ENCODE peak calls at places on chromosomes 6 and 20, in five cellular contexts. M is adrenal gland; E is CD4-positive, CD25-positive, alpha-beta regulatory T cell; W is Panc1; U is hepatocyte. V is an unnamed sample.
A peak's percentile ranks its signal among the peaks of the same experiment; 100 is the strongest.

GRCh38 chr20:50188879-50189680 is 1.6 kb upstream of the CEBPB start:
- DNase-seq in U (peak; percentile 46), M (peak; percentile 72), E (no peak), W (no peak), V (no peak)

GRCh38 chr6:659716-660581 is 3.0 kb upstream of the HUS1B start:
- DNase-seq in E (peak; percentile 27), M (no peak), W (no peak), U (no peak), V (no peak)

GRCh38 chr6:143999406-143999805 is 8.7 kb downstream of the PLAGL1 start:
- DNase-seq in E (no peak), M (no peak), U (no peak), W (no peak), V (no peak)

GRCh38 chr6:13435477-13435876 is 51.9 kb downstream of the GFOD1 start:
- DNase-seq in E (no peak), W (no peak), U (no peak), M (no peak), V (no peak)

GRCh38 chr6:158047120-158047518 is 65.5 kb downstream of the SYNJ2 start:
- DNase-seq in U (peak; percentile 56), M (peak; percentile 86), E (peak; percentile 66), W (no peak), V (peak; percentile 28)

GRCh38 chr6:31025595-31025994 is 15.3 kb downstream of the MUC22 start:
- DNase-seq in E (no peak), M (no peak), W (no peak), U (no peak), V (no peak)

GRCh38 chr20:58850693-58851174 is at the start of gene GNAS-AS1:
- DNase-seq in U (peak; percentile 83), W (no peak), E (peak; percentile 86), M (peak; percentile 68), V (peak; percentile 85)

GRCh38 chr6:106547053-106547414 is 82.3 kb downstream of the RTN4IP1 start:
- DNase-seq in E (no peak), U (no peak), M (no peak), W (no peak), V (no peak)

GRCh38 chr6:109897025-109897424 is 81.1 kb upstream of the GPR6 start:
- DNase-seq in U (no peak), W (no peak), E (no peak), M (no peak), V (no peak)

GRCh38 chr20:15768370-15768741 is 804.9 kb downstream of the KIF16B start:
- DNase-seq in W (no peak), M (no peak), E (no peak), U (no peak), V (no peak)

GRCh38 chr6:33670971-33671370 is 40.5 kb downstream of the UQCC2 start:
- DNase-seq in W (no peak), E (no peak), M (no peak), U (no peak), V (no peak)

GRCh38 chr6:129370268-129370916 is 339.6 kb downstream of the ARHGAP18 start:
- DNase-seq in M (peak; percentile 62), W (peak; percentile 20), E (peak; percentile 54), U (peak; percentile 53), V (peak; percentile 18)

GRCh38 chr6:145206247-145206907 is 528.9 kb downstream of the EPM2A start:
- DNase-seq in E (no peak), M (peak; percentile 77), W (no peak), U (peak; percentile 23), V (no peak)

GRCh38 chr20:54284928-54285704 is 77.2 kb downstream of the PFDN4 start:
- DNase-seq in M (no peak), E (peak; percentile 7), W (no peak), U (no peak), V (no peak)

GRCh38 chr6:5151955-5152401 is 66.8 kb downstream of the PPP1R3G start:
- DNase-seq in W (no peak), M (no peak), E (no peak), U (no peak), V (no peak)

GRCh38 chr6:169955796-169956493 is 204.5 kb downstream of the ERMARD start:
- DNase-seq in U (no peak), E (no peak), M (peak; percentile 40), W (no peak), V (no peak)

GRCh38 chr20:45254867-45255266 is 503 bp upstream of the SLPI start:
- DNase-seq in U (peak; percentile 43), E (no peak), M (no peak), W (no peak), V (no peak)

GRCh38 chr6:77430506-77430905 is 32.8 kb downstream of the HTR1B start:
- DNase-seq in U (no peak), E (no peak), W (no peak), M (no peak), V (no peak)

GRCh38 chr6:37283786-37284185 is 25.8 kb upstream of the TMEM217 start:
- DNase-seq in U (no peak), E (no peak), M (peak; percentile 94), W (no peak), V (peak; percentile 65)

GRCh38 chr6:1424306-1424927 is 35.0 kb downstream of the FOXF2 start:
- DNase-seq in M (peak; percentile 68), W (peak; percentile 36), E (peak; percentile 37), U (peak; percentile 73), V (peak; percentile 20)

GRCh38 chr6:132445201-132445951 is 44.1 kb upstream of the MOXD1 start:
- DNase-seq in E (no peak), W (no peak), M (no peak), U (no peak), V (no peak)

GRCh38 chr6:67952121-67952520 is 683.0 kb upstream of the ADGRB3 start:
- DNase-seq in E (no peak), U (peak; percentile 4), M (no peak), W (no peak), V (no peak)

GRCh38 chr6:95384988-95385387 is 192.3 kb upstream of the MANEA start:
- DNase-seq in U (no peak), W (no peak), M (no peak), E (no peak), V (no peak)

GRCh38 chr20:16415079-16415478 is 158.2 kb downstream of the KIF16B start:
- DNase-seq in W (no peak), E (no peak), U (no peak), M (no peak), V (no peak)

GRCh38 chr6:155349129-155349528 is 34.8 kb upstream of the TFB1M start:
- DNase-seq in U (no peak), E (no peak), W (no peak), M (no peak), V (no peak)

GRCh38 chr20:58024241-58024721 is 204.2 kb downstream of the ANKRD60 start:
- DNase-seq in E (no peak), M (peak; percentile 14), U (no peak), W (no peak), V (no peak)

GRCh38 chr6:145929037-145929633 is 35.0 kb downstream of the SHPRH start:
- DNase-seq in U (peak; percentile 58), M (no peak), W (peak; percentile 24), E (peak; percentile 55), V (no peak)

GRCh38 chr6:118334634-118335033 is 213.5 kb upstream of the PLN start:
- DNase-seq in U (no peak), M (no peak), W (no peak), E (no peak), V (no peak)

DNA sequence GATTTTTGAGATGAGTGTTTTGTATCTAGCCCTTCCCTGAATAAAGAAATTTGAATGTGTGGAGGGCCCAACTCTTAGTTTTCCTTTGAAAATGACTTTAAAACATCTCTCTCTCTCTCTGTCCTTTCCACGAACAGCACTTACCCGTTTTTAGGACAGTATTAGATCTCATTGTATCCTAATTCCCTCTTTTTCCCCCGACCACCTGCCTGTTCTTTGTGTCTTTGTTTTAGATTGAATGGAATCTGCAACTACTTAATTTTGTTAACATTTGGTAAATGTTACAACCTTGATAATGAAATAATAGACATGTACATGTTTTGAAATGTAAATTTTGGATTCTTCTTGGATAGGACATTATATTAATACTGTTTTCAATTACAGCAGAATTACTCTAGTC is 3.1 kb downstream of the DSP start:
- DNase-seq in E (no peak), W (no peak), M (no peak), U (no peak), V (no peak)
- H3K4me1 ChIP-seq in E (peaks cover 25% of the 10 kb centered on the region), W (peaks cover 8% of the 10 kb centered on the region), M (peaks cover 4% of the 10 kb centered on the region), U (peaks cover 36% of the 10 kb centered on the region), V (peaks cover 41% of the 10 kb centered on the region)

GRCh38 chr20:51388227-51388626 is 154.3 kb downstream of the NFATC2 start:
- DNase-seq in M (no peak), W (no peak), E (no peak), U (no peak), V (no peak)
- H3K4me1 ChIP-seq in M (no peaks in the 10 kb centered on the region), W (peaks cover 11% of the 10 kb centered on the region), E (no peaks in the 10 kb centered on the region), U (no peaks in the 10 kb centered on the region), V (peaks cover 36% of the 10 kb centered on the region)

DNA sequence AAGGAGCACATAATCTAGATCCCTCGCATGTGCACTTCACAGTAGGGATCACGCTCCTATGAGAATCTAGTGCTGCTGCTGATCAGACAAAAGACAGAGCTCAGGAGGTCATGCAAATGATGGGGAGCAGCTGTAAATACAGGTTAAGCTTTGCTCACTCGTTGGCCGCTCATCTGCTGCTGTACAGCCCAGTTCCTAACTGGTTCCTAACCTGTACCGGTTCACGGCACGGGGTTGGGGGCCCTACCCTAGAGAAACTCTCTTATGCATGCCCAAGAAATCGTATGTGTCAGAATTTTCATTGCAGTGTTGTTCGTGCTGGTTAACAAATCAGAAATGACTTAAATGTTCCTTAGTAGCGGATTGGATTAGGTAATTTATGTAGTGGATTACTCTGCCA is 116.1 kb downstream of the CDH26 start:
- DNase-seq in U (no peak), E (no peak), W (no peak), M (no peak), V (no peak)
- H3K4me1 ChIP-seq in U (no peaks in the 10 kb centered on the region), E (peaks cover 9% of the 10 kb centered on the region), W (no peaks in the 10 kb centered on the region), M (no peaks in the 10 kb centered on the region), V (peaks cover 12% of the 10 kb centered on the region)

DNA sequence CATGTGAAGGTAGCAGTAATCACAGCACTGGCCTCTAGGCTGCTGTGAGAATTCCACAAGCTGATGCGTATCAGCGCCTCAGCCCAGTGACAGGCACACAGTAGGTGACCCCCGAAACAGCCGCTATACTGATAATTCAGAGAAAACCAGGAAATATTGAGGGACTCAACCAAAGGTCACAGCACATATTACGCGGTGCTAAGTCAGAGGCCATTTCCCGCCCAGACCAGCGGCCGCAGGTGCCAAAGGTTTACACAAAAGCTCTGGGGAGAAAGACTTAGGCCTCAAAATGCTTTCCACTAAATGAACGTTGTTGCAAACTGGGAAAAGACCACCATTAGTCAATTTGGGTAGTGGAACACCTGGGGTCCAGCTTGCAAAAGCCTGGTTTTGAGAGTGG is 4.9 kb downstream of the NOL4L start:
- DNase-seq in W (no peak), E (no peak), M (no peak), U (no peak), V (no peak)
- H3K4me1 ChIP-seq in W (peaks cover 17% of the 10 kb centered on the region), E (peaks cover 52% of the 10 kb centered on the region), M (peaks cover 4% of the 10 kb centered on the region), U (peaks cover 34% of the 10 kb centered on the region), V (peaks cover 21% of the 10 kb centered on the region)

DNA sequence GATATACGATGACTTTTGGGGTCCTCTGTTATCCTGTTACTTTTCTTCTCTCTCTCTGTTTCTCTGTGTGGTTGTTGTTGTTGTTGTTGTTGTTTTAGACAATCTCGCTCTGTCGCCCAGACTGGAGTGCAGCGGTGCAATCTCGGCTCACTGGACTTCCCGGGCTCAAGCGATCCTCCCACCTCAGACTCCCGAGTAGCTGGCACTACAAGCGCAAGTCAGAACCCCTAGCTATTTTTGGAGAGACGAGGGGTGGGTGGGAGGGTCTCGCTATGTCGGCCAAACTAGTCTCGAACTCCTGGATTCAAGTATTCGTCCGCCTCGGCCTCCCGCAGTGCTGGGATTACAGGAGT is 19.1 kb upstream of the ABT1 start:
- DNase-seq in E (no peak), W (no peak), M (no peak), U (no peak), V (no peak)
- H3K4me1 ChIP-seq in E (peaks cover 11% of the 10 kb centered on the region), W (peaks cover 16% of the 10 kb centered on the region), M (no peaks in the 10 kb centered on the region), U (no peaks in the 10 kb centered on the region), V (peaks cover 7% of the 10 kb centered on the region)